ENCODE peak calls at places on chromosome 18, in five cellular contexts. E is HepG2, R is HEK293T, C is GM12878, W is H1. D is an unnamed sample.

GRCh38 chr18:60232541-60232940 is 140.0 kb downstream of the MC4R start:
- DNase-seq in E (no peak), R (no peak), C (no peak), W (no peak), D (no peak)

GRCh38 chr18:63819780-63820179 is 44.6 kb downstream of the SERPINB7 start:
- DNase-seq in R (no peak), W (no peak), C (no peak), E (no peak), D (no peak)

GRCh38 chr18:25453556-25454269 is 101.7 kb upstream of the ZNF521 start:
- DNase-seq in C (no peak), W (no peak), R (no peak), E (no peak), D (no peak)

GRCh38 chr18:45357681-45358470 is 257.4 kb upstream of the SLC14A2 start:
- DNase-seq in C (no peak), R (no peak), E (no peak), W (no peak), D (no peak)

GRCh38 chr18:44945847-44946490 is 265.3 kb downstream of the SETBP1 start:
- DNase-seq in C (no peak), R (no peak), W (no peak), E (no peak), D (peak; percentile 52)

GRCh38 chr18:23230688-23231087 is 95.4 kb downstream of the CABLES1 start:
- DNase-seq in C (no peak), R (no peak), W (no peak), E (no peak), D (no peak)

GRCh38 chr18:12657048-12657848 is 659 bp downstream of the SPIRE1 start:
- DNase-seq in C (no peak), W (peak; percentile 54), E (no peak), R (peak; percentile 33), D (no peak)

GRCh38 chr18:28175930-28176673 is 828 bp downstream of the CDH2 start:
- DNase-seq in W (peak; percentile 72), E (no peak), C (no peak), R (peak; percentile 38), D (no peak)

GRCh38 chr18:55790296-55790695 is 202.3 kb upstream of the TCF4 start:
- DNase-seq in W (no peak), C (no peak), E (no peak), R (no peak), D (no peak)

GRCh38 chr18:38297910-38298309 is 732.3 kb upstream of the CELF4 start:
- DNase-seq in C (no peak), W (no peak), E (no peak), R (no peak), D (no peak)

GRCh38 chr18:26227051-26227672 is 917 bp downstream of the TAF4B start:
- DNase-seq in W (no peak), C (no peak), R (no peak), E (no peak), D (no peak)

GRCh38 chr18:8704361-8705279 is 736 bp upstream of the MTCL1 start:
- DNase-seq in E (peak; percentile 60), R (peak; percentile 74), W (peak; percentile 88), C (no peak), D (no peak)

GRCh38 chr18:40984856-40985255 is 970.2 kb upstream of the PIK3C3 start:
- DNase-seq in E (no peak), C (no peak), R (no peak), W (no peak), D (no peak)

GRCh38 chr18:8747440-8747937 is 42.1 kb downstream of the MTCL1 start:
- DNase-seq in R (no peak), E (no peak), W (no peak), C (no peak), D (no peak)

GRCh38 chr18:58863539-58864145 is 1.0 kb upstream of the ZNF532 start:
- DNase-seq in R (no peak), W (no peak), C (no peak), E (no peak), D (no peak)

GRCh38 chr18:70490008-70490933 is 201.4 kb downstream of the SOCS6 start:
- DNase-seq in R (peak; percentile 31), C (no peak), E (peak; percentile 32), W (no peak), D (peak; percentile 30)

GRCh38 chr18:75462178-75462832 is 34.8 kb upstream of the SMIM21 start:
- DNase-seq in R (no peak), W (no peak), E (no peak), C (no peak), D (no peak)

GRCh38 chr18:10145523-10145922 is 231.7 kb downstream of the VAPA start:
- DNase-seq in C (no peak), W (no peak), E (no peak), R (no peak), D (peak; percentile 6)

GRCh38 chr18:44602845-44603244 is 77.8 kb upstream of the SETBP1 start:
- DNase-seq in E (no peak), W (no peak), C (no peak), R (no peak), D (no peak)

GRCh38 chr18:2082676-2083075 is 488.6 kb downstream of the METTL4 start:
- DNase-seq in R (no peak), W (no peak), E (no peak), C (no peak), D (no peak)
- TF ChIP-seq SUZ12 in R (no peak), W (no peak), E (no peak), C (no peak), D (no peak)

GRCh38 chr18:79612291-79613108 is 67.1 kb upstream of the CTDP1 start:
- DNase-seq in C (no peak), R (no peak), E (no peak), W (peak; percentile 33), D (no peak)

GRCh38 chr18:79615586-79615985 is 64.0 kb upstream of the CTDP1 start:
- DNase-seq in E (no peak), R (no peak), W (no peak), C (no peak), D (no peak)

GRCh38 chr18:79615091-79615490 is 64.5 kb upstream of the CTDP1 start:
- DNase-seq in C (no peak), R (no peak), E (no peak), W (peak; percentile 43), D (no peak)

GRCh38 chr18:79613186-79613931 is 66.2 kb upstream of the CTDP1 start:
- DNase-seq in W (peak; percentile 40), E (no peak), R (no peak), C (no peak), D (no peak)

GRCh38 chr18:79614211-79615028 is 65.2 kb upstream of the CTDP1 start:
- DNase-seq in E (no peak), C (no peak), R (no peak), W (peak; percentile 41), D (no peak)
- TF ChIP-seq SUZ12 in E (no peak), C (no peak), R (no peak), W (no peak), D (no peak)

DNA sequence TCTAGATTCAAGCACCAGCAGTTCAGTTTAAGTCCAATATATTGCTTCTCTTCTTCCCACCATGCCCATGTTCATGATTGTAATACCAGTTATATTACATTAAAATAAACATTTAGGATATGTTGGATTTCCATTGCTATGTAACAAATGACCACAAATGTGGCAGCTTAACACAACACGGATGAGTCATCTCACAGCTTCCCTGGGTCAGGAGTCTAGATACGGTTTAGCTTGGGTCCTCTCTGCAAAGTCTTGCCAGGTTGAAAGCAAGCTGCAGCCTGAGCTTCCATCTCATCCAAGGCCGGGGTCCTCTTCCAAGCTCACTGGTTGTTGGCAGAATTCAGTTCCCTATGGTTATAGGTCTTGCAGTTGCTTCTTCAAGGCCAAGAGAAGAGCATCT is 39.4 kb upstream of the SMAD2 start:
- DNase-seq in E (no peak), R (no peak), C (no peak), W (no peak), D (no peak)
- TF ChIP-seq SUZ12 in E (no peak), R (no peak), C (no peak), W (no peak), D (no peak)

GRCh38 chr18:76803413-76803812 is 18.9 kb upstream of the ZNF236 start:
- DNase-seq in E (no peak), C (no peak), W (no peak), R (no peak), D (no peak)

GRCh38 chr18:76805221-76805620 is 17.1 kb upstream of the ZNF236 start:
- DNase-seq in C (no peak), E (peak; percentile 38), W (no peak), R (no peak), D (no peak)

GRCh38 chr18:76806301-76806700 is 16.1 kb upstream of the ZNF236 start:
- DNase-seq in R (no peak), C (no peak), W (no peak), E (no peak), D (no peak)

GRCh38 chr18:76803814-76804213 is 18.5 kb upstream of the ZNF236 start:
- DNase-seq in C (peak; percentile 51), E (peak; percentile 44), R (peak; percentile 57), W (peak; percentile 88), D (no peak)

DNA sequence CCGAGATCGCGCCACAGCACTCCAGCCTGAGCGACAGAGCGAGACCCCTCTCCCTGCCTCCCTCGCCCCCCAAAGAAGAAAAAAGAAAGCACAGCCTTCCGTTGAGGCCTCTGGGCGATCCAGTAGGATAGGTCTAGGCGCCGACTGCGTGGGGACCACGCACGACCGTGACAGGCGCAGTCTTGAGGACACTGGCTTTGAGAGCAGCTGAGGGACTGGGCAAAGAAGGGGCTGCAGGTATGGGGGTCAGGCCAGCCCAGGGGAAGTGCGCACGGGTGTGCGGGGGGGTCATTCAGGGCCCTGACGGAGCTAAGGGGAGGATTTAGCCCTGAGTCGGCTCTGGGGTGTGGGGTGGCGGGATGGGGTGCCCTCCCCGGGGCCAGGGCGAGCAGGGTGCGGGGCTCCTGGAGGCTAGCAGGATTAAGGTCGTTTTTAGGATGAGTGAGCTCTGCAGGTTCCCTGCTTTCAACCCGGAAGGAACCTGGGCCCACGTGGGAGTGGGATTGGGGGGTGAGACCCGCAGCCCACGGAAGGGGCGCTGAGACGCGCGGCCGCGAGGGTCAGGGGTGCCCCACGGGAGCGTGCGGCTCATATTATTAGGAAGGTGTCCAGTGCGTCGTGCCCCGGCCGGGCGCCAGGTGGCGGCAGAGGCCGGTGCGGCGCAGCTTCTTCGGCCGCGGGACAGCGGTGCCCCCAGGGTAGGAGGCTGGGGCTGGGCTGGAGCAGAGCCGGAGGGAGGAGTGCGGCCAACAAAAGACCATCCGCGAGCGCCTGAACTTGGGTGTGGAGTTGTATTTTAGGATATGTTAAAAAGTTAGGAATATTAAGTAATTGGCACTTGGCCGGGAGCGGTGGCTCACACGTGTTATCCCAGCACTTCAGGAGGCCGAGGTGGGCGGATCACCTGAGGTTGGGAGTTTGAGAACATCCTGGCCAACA is 20.5 kb upstream of the ZNF236 start:
- DNase-seq in E (peak; percentile 24), R (peak; percentile 77), C (no peak), W (peak; percentile 88), D (no peak)
- TF ChIP-seq SUZ12 in E (no peak), R (no peak), C (no peak), W (no peak), D (no peak)